ENCODE peak calls at places on chromosomes 12 and 14, in ten cellular contexts. T is uterus, V is sigmoid colon, W is A549, H is right lobe of liver, L is GM12878, Y is HepG2, Q is body of pancreas, B is breast epithelium, S is transverse colon. N is an unnamed sample.

GRCh38 chr12:20383612-20384011 is 15.3 kb downstream of the PDE3A start:
- DNase-seq in H (no peak), W (no peak), Q (no peak), B (no peak), L (no peak), T (no peak), V (no peak), S (no peak), Y (no peak), N (no peak)

GRCh38 chr12:103930787-103931536 is 752 bp downstream of the HSP90B1 start:
- DNase-seq in W (no peak), T (peak; percentile 44), L (no peak), H (peak; percentile 83), Y (peak; percentile 13), V (peak; percentile 83), S (peak; percentile 51), Q (peak; percentile 45), B (peak; percentile 34), N (peak; percentile 32)

GRCh38 chr12:54935235-54935951 is 49.2 kb downstream of the TESPA1 start:
- DNase-seq in B (no peak), W (peak; percentile 86), T (no peak), H (no peak), L (peak; percentile 60), S (no peak), Y (peak; percentile 2), V (no peak), Q (no peak), N (no peak)

GRCh38 chr14:89340200-89340667 is 76.8 kb downstream of the FOXN3 start:
- DNase-seq in H (no peak), L (no peak), B (no peak), V (no peak), W (no peak), Y (peak; percentile 76), T (peak; percentile 55), S (no peak), Q (no peak), N (no peak)

GRCh38 chr14:55077691-55078151 is 26.3 kb downstream of the MAPK1IP1L start:
- DNase-seq in H (no peak), V (no peak), T (no peak), S (peak; percentile 77), B (peak; percentile 87), Y (peak; percentile 62), L (no peak), Q (peak; percentile 40), W (no peak), N (no peak)

GRCh38 chr14:53409974-53410373 is 256.9 kb upstream of the DDHD1 start:
- DNase-seq in L (no peak), T (no peak), B (no peak), H (no peak), S (no peak), V (no peak), Y (no peak), W (no peak), Q (no peak), N (no peak)

GRCh38 chr14:78486081-78486480 is 315.9 kb downstream of the NRXN3 start:
- DNase-seq in V (no peak), Q (no peak), S (no peak), W (no peak), T (no peak), Y (no peak), B (no peak), H (no peak), L (no peak), N (no peak)

GRCh38 chr12:75208851-75209781 is 523 bp downstream of the KCNC2 start:
- DNase-seq in Q (no peak), L (no peak), S (no peak), Y (no peak), V (no peak), T (no peak), H (no peak), W (no peak), B (no peak), N (no peak)

GRCh38 chr14:36130186-36130585 is 46.3 kb downstream of the PTCSC3 start:
- DNase-seq in Q (no peak), V (no peak), L (no peak), T (no peak), H (no peak), S (no peak), B (no peak), W (no peak), Y (no peak), N (no peak)

GRCh38 chr14:105340821-105341408 is 26.4 kb downstream of the PACS2 start:
- DNase-seq in B (no peak), H (peak; percentile 44), T (no peak), L (no peak), V (no peak), Y (no peak), Q (no peak), S (no peak), W (no peak), N (no peak)

GRCh38 chr14:64465208-64465821 is at the start of gene AKAP5:
- DNase-seq in W (peak; percentile 43), T (peak; percentile 54), Y (peak; percentile 46), Q (peak; percentile 54), B (no peak), V (no peak), H (peak; percentile 68), L (no peak), S (peak; percentile 75), N (peak; percentile 70)

GRCh38 chr12:100553851-100554404 is 19.6 kb upstream of the GAS2L3 start:
- DNase-seq in S (no peak), Q (no peak), T (no peak), Y (peak; percentile 10), V (no peak), L (no peak), H (no peak), W (no peak), B (no peak), N (no peak)

GRCh38 chr12:94280063-94280462 is 131.7 kb downstream of the PLXNC1 start:
- DNase-seq in T (no peak), Y (no peak), W (no peak), S (no peak), Q (no peak), H (no peak), L (no peak), B (no peak), V (no peak), N (no peak)

GRCh38 chr12:97560359-97560758 is 97.8 kb downstream of the RMST start:
- DNase-seq in L (no peak), S (no peak), T (no peak), Y (no peak), W (no peak), H (no peak), B (no peak), V (no peak), Q (no peak), N (no peak)

GRCh38 chr14:69208665-69209064 is 17.4 kb downstream of the EXD2 start:
- DNase-seq in V (no peak), L (no peak), S (no peak), H (no peak), Q (no peak), B (no peak), T (no peak), W (no peak), Y (no peak), N (no peak)

GRCh38 chr14:32434880-32435279 is 105.8 kb downstream of the AKAP6 start:
- DNase-seq in V (no peak), H (no peak), T (no peak), Q (no peak), L (no peak), W (no peak), Y (no peak), B (no peak), S (no peak), N (no peak)
- TF ChIP-seq CTCF in V (no peak), H (no peak), T (no peak), Q (no peak), L (no peak), W (no peak), Y (no peak), B (no peak), S (no peak), N (no peak)

DNA sequence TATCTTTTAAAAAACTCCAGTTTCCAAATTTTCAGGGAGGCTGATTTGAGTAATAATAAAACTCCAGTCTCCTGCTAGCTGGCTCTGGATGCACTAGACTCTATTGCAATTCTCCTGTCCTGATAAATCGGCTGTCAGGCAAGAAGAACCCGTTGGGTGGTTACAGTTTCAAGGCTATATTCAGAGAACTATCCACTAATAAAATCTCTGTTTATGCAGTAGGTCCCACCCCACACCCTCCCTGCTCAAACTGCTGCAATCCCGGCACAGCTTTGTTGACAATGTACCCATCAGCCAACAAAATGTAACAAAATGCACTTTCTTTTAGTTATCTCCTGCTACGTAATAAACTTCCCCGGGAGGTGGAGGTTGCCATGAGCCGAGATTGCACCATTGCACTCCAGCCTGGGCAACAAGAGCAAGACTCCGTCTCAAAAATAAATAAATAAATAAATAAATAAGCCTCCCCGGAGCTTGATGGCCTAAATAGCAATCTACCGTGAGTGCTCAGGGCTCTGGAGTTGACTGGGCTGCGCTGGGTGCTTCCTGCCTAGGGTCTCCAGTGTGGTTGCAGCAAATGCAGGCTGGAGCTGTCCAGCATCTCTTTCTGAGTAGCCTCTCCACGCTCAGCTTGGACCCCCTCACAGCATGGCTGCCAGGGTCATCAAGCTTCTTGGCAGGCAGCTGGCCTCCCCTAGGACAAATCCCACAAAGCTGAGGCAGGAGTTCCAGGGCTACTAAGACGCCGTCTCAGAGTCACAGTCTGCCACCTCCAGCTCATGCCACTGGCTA is 43.2 kb upstream of the FBRSL1 start:
- DNase-seq in T (no peak), Y (no peak), W (no peak), L (no peak), H (no peak), S (no peak), Q (no peak), V (no peak), B (no peak), N (no peak)
- H3K27ac ChIP-seq in T (no peak overlapping the region), Y (no peak overlapping the region), W (peak overlapping the region; percentile 80), L (no peak overlapping the region), H (no peak overlapping the region), S (peak overlapping the region; percentile 58), Q (no peak overlapping the region), V (no peak overlapping the region), B (peak overlapping the region; percentile 92), N (no peak overlapping the region)

DNA sequence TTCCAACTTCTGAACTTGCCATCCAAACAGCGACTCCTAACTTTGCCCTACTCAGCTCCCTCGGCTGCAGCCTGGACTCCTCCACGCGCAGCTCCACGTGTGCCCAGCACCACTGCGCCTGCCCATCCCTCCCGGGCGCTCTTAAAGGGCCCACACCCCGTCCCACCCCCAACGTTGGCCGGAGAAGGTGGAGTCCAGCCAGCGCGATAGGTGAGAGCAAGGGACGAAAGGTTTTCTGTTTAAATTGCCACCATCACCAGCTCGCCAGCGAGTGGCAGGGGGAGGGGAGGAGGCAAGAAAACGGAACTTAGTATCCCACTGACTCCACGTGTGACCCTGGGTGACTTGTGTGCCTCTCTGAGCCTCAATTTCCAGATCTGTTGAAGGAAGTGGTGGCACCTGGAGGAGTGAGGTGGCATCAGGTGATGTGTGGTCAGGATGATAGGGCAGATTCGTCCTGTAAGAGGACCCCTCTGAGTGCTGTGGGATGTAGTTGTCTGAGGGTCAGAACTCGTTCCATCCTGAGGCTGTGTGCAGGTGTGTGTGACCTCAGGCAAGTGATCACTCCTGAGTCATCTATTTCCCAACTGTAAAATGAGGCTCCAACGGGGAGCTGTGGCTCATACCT is 59.7 kb downstream of the TRPV4 start:
- DNase-seq in W (no peak), H (peak; percentile 70), Q (peak; percentile 39), L (no peak), B (no peak), T (no peak), Y (no peak), S (peak; percentile 25), V (peak; percentile 56), N (peak; percentile 40)
- TF ChIP-seq POLR2A in W (no peak), H (no peak), Q (no peak), L (no peak), B (no peak), T (no peak), Y (no peak), S (no peak), V (no peak), N (no peak)

GRCh38 chr14:33671556-33671955 is 279.3 kb downstream of the EGLN3 start:
- DNase-seq in S (no peak), T (no peak), Q (no peak), B (no peak), L (no peak), V (no peak), Y (no peak), W (no peak), H (no peak), N (no peak)
- TF ChIP-seq CTCF in S (no peak), T (no peak), Q (no peak), B (no peak), L (no peak), V (no peak), Y (no peak), W (no peak), H (no peak), N (no peak)